ENCODE peak calls at places on chromosomes 16 and 17, in four cellular contexts. Z is cardiac fibroblast, W is mammary epithelial cell, Y is body of pancreas. A is an unnamed sample.

GRCh38 chr16:29909398-29909797 is 9.1 kb downstream of the ASPHD1 start:
- DNase-seq in Z (peak), Y (no peak), W (no peak), A (no peak)

GRCh38 chr16:88920618-88921602 is 54.5 kb upstream of the PABPN1L start:
- DNase-seq in W (no peak), Z (peak), Y (peak), A (no peak)

GRCh38 chr16:49855280-49855821 is 561 bp downstream of the ZNF423 start:
- DNase-seq in W (peak), Z (peak), Y (peak), A (no peak)

GRCh38 chr16:15775209-15775608 is 81.6 kb downstream of the MYH11 start:
- DNase-seq in Z (peak), W (peak), Y (no peak), A (no peak)

GRCh38 chr17:40556198-40556661 is 9.0 kb downstream of the CCR7 start:
- DNase-seq in Y (no peak), W (no peak), Z (no peak), A (no peak)

GRCh38 chr16:78925071-78925714 is 675.3 kb downstream of the MAF start:
- DNase-seq in Y (peak), Z (peak), W (no peak), A (no peak)

GRCh38 chr17:40107266-40107980 is 7.0 kb upstream of the NR1D1 start:
- DNase-seq in Z (peak), Y (no peak), W (no peak), A (no peak)

GRCh38 chr17:42803074-42803883 is 4.6 kb downstream of the CNTD1 start:
- DNase-seq in Z (peak), W (no peak), Y (no peak), A (no peak)

GRCh38 chr17:48854774-48855476 is 24.1 kb downstream of the CALCOCO2 start:
- DNase-seq in W (no peak), Z (no peak), Y (no peak), A (no peak)

GRCh38 chr17:74080936-74081335 is 122.5 kb upstream of the RPL38 start:
- DNase-seq in W (no peak), Z (no peak), Y (no peak), A (no peak)

GRCh38 chr16:11407047-11407982 is 62.1 kb downstream of the RMI2 start:
- DNase-seq in Z (peak), Y (peak), W (peak), A (peak)

GRCh38 chr16:84329016-84329415 is 34.3 kb downstream of the WFDC1 start:
- DNase-seq in Y (no peak), W (no peak), Z (no peak), A (no peak)

GRCh38 chr16:64975821-64976220 is 146.0 kb downstream of the CDH11 start:
- DNase-seq in Z (peak), Y (no peak), W (no peak), A (no peak)

GRCh38 chr17:28643979-28644781 is 778 bp downstream of the BLTP2 start:
- DNase-seq in Y (peak), Z (peak), W (peak), A (no peak)

GRCh38 chr16:29804020-29804419 is 2.3 kb upstream of the MAZ start:
- DNase-seq in Y (no peak), W (no peak), Z (no peak), A (no peak)

GRCh38 chr16:72901012-72901411 is 146.9 kb downstream of the ZFHX3 start:
- DNase-seq in Z (no peak), W (no peak), Y (no peak), A (no peak)

GRCh38 chr16:56145369-56145768 is 45.9 kb upstream of the GNAO1 start:
- DNase-seq in Y (no peak), Z (no peak), W (no peak), A (no peak)

GRCh38 chr17:36463916-36464764 is 22.3 kb upstream of the ZNHIT3 start:
- DNase-seq in Z (peak), W (peak), Y (peak), A (no peak)

GRCh38 chr17:34739386-34739785 is 160.0 kb downstream of the TMEM132E start:
- DNase-seq in Z (no peak), W (no peak), Y (no peak), A (no peak)

GRCh38 chr17:43530303-43531081 is 15.6 kb downstream of the ETV4 start:
- DNase-seq in W (peak), Y (peak), Z (peak), A (no peak)

GRCh38 chr16:345686-346231 is 6.8 kb downstream of the AXIN1 start:
- DNase-seq in W (no peak), Z (no peak), Y (no peak), A (no peak)

GRCh38 chr17:80005360-80006338 is 30.0 kb downstream of the TBC1D16 start:
- DNase-seq in W (peak), Z (peak), Y (peak), A (no peak)

GRCh38 chr16:10521681-10522274 is 58.6 kb downstream of the EMP2 start:
- DNase-seq in W (peak), Y (peak), Z (peak), A (no peak)

GRCh38 chr16:79947771-79948170 is 347.2 kb upstream of the MAF start:
- DNase-seq in W (no peak), Z (no peak), Y (no peak), A (no peak)

GRCh38 chr16:50718061-50718760 is 23.7 kb upstream of the CYLD start:
- DNase-seq in W (no peak), Y (no peak), Z (peak), A (no peak)

GRCh38 chr16:6709736-6710135 is 622.9 kb upstream of the RBFOX1 start:
- DNase-seq in Y (no peak), W (no peak), Z (no peak), A (no peak)

GRCh38 chr17:32323784-32324590 is 18.0 kb downstream of the C17orf75 start:
- DNase-seq in Z (peak), Y (peak), W (peak), A (no peak)

GRCh38 chr17:77649717-77650211 is 308.7 kb upstream of the TNRC6C start:
- DNase-seq in Z (peak), W (peak), Y (no peak), A (no peak)

GRCh38 chr17:59423137-59423703 is 91.8 kb downstream of the YPEL2 start:
- DNase-seq in Y (peak), W (no peak), Z (peak), A (peak)

GRCh38 chr16:8880839-8881510 is 1.2 kb upstream of the LITAFD start:
- DNase-seq in Z (no peak), W (no peak), Y (no peak), A (no peak)

GRCh38 chr17:81939881-81940385 is 2.8 kb upstream of the PYCR1 start:
- DNase-seq in Z (no peak), W (no peak), Y (no peak), A (no peak)
- H3K4me3 ChIP-seq in Z (no peak), W (no peak), Y (no peak), A (no peak)

DNA sequence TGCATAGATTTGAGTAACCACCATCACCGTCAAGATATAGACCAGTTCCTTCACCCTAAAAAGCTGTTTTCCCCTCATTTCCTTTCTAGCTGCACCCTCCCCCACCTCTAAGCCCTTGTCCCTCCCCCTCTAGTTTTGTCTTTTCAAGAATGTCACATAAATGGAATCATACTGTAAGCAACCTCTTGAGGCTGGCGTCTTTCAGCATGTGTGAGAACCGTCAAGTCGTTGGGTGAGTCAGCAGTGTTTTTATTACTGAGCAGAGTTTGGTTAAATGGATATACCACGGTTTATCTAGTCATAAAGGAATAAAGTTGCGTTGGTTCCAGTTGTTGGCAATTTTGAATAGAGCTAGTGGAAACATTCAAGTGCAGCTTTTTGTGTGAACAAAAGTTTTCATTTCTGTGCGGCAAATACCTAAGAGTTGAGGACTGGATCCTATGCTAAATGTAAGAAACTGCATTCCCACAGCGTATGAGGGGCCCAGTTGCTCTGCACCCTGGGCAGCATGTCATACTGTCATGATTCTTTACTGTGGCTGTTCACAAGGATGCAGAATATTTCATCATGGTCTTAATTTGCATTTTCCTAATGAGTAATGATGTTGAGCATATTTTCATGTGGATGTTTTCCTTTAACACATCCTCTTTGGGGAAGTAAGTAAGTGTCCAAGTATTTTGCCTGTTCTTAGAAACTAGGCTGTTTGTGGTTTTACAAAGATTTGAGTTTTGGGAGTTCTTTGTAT is 264.3 kb downstream of the CPPED1 start:
- DNase-seq in Z (peak), Y (no peak), W (peak), A (no peak)
- TF ChIP-seq CTCF in Z (no peak), Y (no peak), W (no peak), A (no peak)

DNA sequence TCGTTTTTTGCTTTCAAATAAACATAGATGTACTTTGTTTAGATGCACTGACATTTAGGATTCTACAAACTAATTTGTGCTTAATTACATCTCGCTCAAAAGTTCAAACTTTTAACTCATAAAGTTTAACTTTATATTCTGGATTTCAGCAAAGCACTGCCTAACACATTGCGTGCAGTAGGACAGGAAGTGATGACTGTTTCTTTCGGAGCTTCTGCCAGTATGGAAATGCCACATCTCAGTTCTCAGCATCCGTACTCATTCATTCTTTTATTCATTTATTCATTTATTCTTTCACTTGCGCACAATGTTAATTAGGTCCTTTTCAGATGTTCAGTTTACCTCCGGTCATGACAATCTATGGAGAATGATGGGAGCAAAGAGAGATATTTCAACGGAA is 143.7 kb downstream of the KCNJ2 start:
- DNase-seq in Z (peak), Y (no peak), W (no peak), A (no peak)
- H3K4me3 ChIP-seq in Z (no peak), Y (no peak), W (no peak), A (no peak)

GRCh38 chr16:69330286-69331109 is at the start of gene PDF:
- DNase-seq in Z (peak), W (peak), Y (peak), A (no peak)
- TF ChIP-seq CTCF in Z (no peak), W (no peak), Y (no peak), A (no peak)

DNA sequence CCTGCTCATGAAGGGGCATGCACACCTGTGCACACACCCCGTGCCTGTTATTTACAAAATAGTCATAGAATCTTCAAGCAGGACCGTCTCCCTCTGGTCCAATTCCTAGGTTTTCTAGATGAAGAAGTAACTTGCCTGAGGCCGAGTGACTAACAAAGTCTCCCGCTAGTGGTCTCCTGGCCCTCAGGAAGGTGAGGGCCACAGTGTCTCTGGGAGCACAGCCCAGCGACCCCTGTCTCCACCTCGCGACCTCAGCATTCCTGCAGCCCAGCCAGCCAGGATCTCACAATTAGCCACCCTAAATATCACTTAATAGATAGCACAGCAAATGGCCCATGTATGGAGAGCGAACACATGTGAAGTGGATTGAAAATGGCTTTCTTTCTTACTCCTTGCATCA is 30.5 kb upstream of the CACNG1 start:
- DNase-seq in Y (no peak), Z (no peak), W (no peak), A (no peak)
- H3K4me3 ChIP-seq in Y (no peak), Z (no peak), W (no peak), A (no peak)

GRCh38 chr17:3894188-3894587 is 1.3 kb upstream of the CAMKK1 start:
- DNase-seq in Y (no peak), Z (no peak), W (no peak), A (no peak)

GRCh38 chr17:3893720-3894116 is 865 bp upstream of the CAMKK1 start:
- DNase-seq in W (no peak), Y (no peak), Z (no peak), A (no peak)

GRCh38 chr17:3891626-3892094 is 1.2 kb downstream of the CAMKK1 start:
- DNase-seq in Y (no peak), Z (no peak), W (no peak), A (no peak)

GRCh38 chr17:3892095-3892998 is 506 bp downstream of the CAMKK1 start:
- DNase-seq in W (no peak), Z (peak), Y (peak), A (no peak)

DNA sequence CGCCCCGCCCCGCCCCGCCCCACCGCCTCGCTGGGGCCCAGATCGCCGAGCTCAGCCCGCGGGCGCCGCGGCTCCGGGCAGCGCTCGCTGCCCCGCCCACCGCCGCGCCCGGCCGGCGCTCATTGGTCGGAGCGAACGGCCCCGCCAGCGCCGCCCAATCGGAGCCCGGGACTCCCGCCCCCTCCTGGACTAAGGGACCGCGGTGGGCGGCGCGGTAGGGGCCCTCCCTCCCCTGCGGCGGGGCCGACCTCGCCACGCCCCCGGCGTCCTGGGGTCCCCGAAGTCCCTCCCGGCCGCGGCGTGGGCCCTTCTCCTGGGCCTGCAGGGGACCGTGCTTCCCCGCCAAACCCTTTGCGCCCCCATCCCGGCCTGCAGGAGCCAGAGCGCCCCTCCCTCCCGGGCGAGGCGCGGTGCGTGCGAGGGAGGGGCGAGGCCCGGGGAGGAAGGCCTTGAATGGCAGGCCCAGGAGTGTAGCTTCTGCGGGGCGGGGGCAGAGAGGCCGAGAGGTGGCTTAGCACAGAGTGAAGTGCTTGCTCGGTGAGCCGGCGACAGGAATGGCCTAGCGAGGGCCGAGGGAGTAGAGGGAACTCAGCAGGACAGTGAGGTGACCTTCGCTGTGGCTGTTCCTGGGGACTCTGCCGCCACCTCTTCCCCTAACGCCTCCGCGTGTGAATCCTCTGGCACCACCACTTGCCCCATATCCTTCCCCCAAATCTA is at the start of gene CAMKK1:
- DNase-seq in W (peak), Z (peak), Y (peak), A (no peak)
- TF ChIP-seq CTCF in W (peak), Z (no peak), Y (no peak), A (no peak)

GRCh38 chr17:37768438-37768837 is 23.6 kb upstream of the HNF1B start:
- DNase-seq in Y (no peak), W (no peak), Z (no peak), A (no peak)

GRCh38 chr17:37772982-37773381 is 28.1 kb upstream of the HNF1B start:
- DNase-seq in Y (no peak), Z (no peak), W (no peak), A (no peak)

GRCh38 chr17:37766951-37767350 is 22.1 kb upstream of the HNF1B start:
- DNase-seq in Y (no peak), W (peak), Z (no peak), A (no peak)

GRCh38 chr17:37770631-37771518 is 26.0 kb upstream of the HNF1B start:
- DNase-seq in Z (peak), Y (peak), W (peak), A (no peak)

DNA sequence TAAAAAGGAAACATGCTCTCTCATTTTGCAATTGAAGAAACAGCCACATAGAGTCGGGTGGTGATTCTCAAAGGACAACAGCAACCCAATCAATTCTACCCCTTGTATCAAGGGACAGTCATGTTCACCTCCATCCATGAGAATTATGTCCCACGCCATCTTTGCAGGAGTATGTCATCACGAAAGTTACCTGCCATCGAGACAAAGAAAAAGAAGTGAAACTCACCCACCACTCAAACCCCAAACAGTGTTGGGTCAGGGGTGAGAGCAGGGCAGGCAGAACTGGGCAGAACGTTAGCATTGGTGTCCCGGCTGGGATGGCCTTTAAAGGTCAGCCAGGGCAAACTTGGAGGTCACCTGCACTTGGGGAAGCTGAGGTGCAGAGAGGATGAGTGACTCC is 24.2 kb upstream of the HNF1B start:
- DNase-seq in Z (no peak), W (no peak), Y (no peak), A (no peak)
- H3K4me3 ChIP-seq in Z (no peak), W (no peak), Y (no peak), A (no peak)

A was measured in epithelial cell of proximal tubule.